ENCODE peak calls at places on chromosomes 2 and 18, in seven cellular contexts. J, A, S, Y, L, C and O are unnamed samples.
A peak's percentile ranks its signal among the peaks of the same experiment; 100 is the strongest.

GRCh38 chr2:187319441-187320108 is 128.5 kb downstream of the CALCRL start:
- DNase-seq in J (no peak), A (no peak), S (no peak), Y (no peak), L (no peak), C (no peak), O (no peak)

GRCh38 chr18:49015886-49016647 is 65.3 kb upstream of the SMAD7 start:
- DNase-seq in J (peak; percentile 62), A (no peak), S (peak; percentile 4), Y (no peak), L (no peak), C (no peak), O (peak; percentile 38)

GRCh38 chr18:59696311-59697235 is 650 bp downstream of the CCBE1 start:
- DNase-seq in J (no peak), A (no peak), S (peak; percentile 38), Y (no peak), L (no peak), C (peak; percentile 15), O (peak; percentile 88)

GRCh38 chr2:12803616-12804015 is 86.9 kb downstream of the TRIB2 start:
- DNase-seq in J (no peak), A (no peak), S (no peak), Y (no peak), L (no peak), C (no peak), O (no peak)

GRCh38 chr2:18834341-18834740 is 245.0 kb upstream of the NT5C1B start:
- DNase-seq in J (no peak), A (no peak), S (no peak), Y (no peak), L (no peak), C (no peak), O (no peak)

GRCh38 chr2:205590759-205591158 is 91.5 kb upstream of the NRP2 start:
- DNase-seq in J (no peak), A (no peak), S (no peak), Y (no peak), L (no peak), C (no peak), O (no peak)

GRCh38 chr2:83565231-83566025 is 893.7 kb downstream of the SUCLG1 start:
- DNase-seq in J (no peak), A (no peak), S (no peak), Y (no peak), L (no peak), C (no peak), O (no peak)

GRCh38 chr2:143435112-143435511 is 305.9 kb downstream of the ARHGAP15 start:
- DNase-seq in J (no peak), A (no peak), S (no peak), Y (no peak), L (no peak), C (no peak), O (no peak)

GRCh38 chr2:128305555-128306080 is 13.1 kb downstream of the HS6ST1 start:
- DNase-seq in J (peak; percentile 60), A (no peak), S (no peak), Y (no peak), L (no peak), C (no peak), O (no peak)

GRCh38 chr18:52907942-52908341 is 567.9 kb downstream of the DCC start:
- DNase-seq in J (no peak), A (no peak), S (no peak), Y (no peak), L (no peak), C (no peak), O (no peak)

GRCh38 chr2:85156141-85156540 is 22.9 kb downstream of the TCF7L1 start:
- DNase-seq in J (no peak), A (no peak), S (no peak), Y (no peak), L (no peak), C (no peak), O (no peak)

GRCh38 chr18:55886886-55887285 is 298.9 kb upstream of the TCF4 start:
- DNase-seq in J (no peak), A (no peak), S (no peak), Y (no peak), L (no peak), C (no peak), O (no peak)

GRCh38 chr18:56068030-56068671 is 480.2 kb upstream of the TCF4 start:
- DNase-seq in J (no peak), A (no peak), S (no peak), Y (no peak), L (no peak), C (no peak), O (no peak)

GRCh38 chr18:44708451-44709083 is 27.9 kb downstream of the SETBP1 start:
- DNase-seq in J (no peak), A (no peak), S (no peak), Y (no peak), L (no peak), C (no peak), O (no peak)

DNA sequence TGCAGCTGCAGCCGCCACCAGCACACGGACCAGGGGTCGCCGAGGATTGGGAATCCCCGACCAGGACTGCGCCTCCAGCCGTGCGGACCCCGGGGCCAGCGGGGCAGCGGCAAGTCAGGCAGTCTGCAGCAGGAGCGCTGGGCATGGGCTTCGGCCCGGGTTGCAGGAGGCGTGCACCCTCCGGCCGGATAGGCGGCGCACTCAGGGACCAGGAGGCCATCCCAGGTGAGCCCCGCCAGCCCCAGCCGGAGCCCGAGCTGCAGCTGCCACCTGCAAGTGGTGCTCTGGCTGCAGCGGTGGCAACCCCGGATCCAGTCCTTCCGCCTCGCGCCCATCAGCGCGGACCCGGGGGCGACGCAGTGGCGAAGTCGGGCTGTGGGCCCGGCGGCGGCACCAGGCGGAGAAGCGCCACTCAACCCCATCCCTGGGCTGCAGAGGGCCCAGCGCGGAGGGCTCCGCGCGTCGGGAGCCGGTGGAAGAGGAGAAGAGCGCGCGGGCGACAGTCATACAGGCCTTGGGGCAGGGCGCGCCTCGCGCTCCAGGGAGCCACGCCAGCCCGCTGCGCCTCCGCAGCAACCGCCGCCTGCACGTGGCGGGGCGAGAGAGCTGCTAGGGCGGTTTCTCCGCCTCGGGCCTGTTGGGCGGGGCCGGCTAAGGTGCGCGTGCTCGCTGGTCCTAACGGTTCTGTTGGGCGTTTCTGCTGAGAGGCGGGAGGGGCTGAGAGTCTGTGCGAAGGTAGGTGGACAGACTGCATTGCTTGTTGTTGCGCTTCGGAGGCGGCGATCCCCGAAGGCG is 73.9 kb downstream of the RPIA start:
- DNase-seq in J (peak; percentile 65), A (peak; percentile 32), S (peak; percentile 28), Y (peak; percentile 8), L (no peak), C (peak; percentile 67), O (peak; percentile 85)
- H3K4me3 ChIP-seq in J (no peak overlapping the region), A (peak overlapping the region; percentile 11), S (peak overlapping the region; percentile 38), Y (no peak overlapping the region), L (no peak overlapping the region), C (peak overlapping the region; percentile 37), O (peak overlapping the region; percentile 71)

GRCh38 chr2:101253013-101253712 is 477 bp downstream of the CNOT11 start:
- DNase-seq in J (peak; percentile 89), A (peak; percentile 76), S (peak; percentile 69), Y (peak; percentile 72), L (no peak), C (peak; percentile 27), O (peak; percentile 82)

GRCh38 chr2:101255501-101255900 is 2.8 kb downstream of the CNOT11 start:
- DNase-seq in J (no peak), A (no peak), S (no peak), Y (no peak), L (no peak), C (no peak), O (no peak)

GRCh38 chr2:101253713-101254085 is 1.0 kb downstream of the CNOT11 start:
- DNase-seq in J (no peak), A (no peak), S (no peak), Y (no peak), L (no peak), C (no peak), O (no peak)

GRCh38 chr2:101258804-101259203 is 6.1 kb downstream of the CNOT11 start:
- DNase-seq in J (no peak), A (no peak), S (no peak), Y (no peak), L (no peak), C (no peak), O (no peak)

DNA sequence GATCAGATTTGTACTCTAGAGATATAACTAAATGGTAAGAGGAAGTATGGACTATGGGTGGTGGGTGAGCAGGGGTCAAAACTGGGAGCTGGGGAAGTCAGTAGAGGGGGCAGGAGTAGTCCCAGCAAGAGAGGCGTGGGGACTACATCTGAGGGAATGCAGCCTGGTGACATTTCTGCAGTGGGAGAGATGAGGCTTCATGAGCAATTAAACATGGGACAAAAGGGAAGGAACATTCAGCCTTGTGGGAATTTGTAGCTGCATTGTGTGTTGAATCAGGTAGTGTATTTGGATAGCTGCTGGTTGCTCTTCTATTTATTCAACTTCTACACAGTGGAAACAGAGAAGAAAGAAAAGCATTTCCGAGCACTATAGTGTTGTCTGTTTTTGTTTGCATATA is 3.6 kb downstream of the CNOT11 start:
- DNase-seq in J (no peak), A (no peak), S (no peak), Y (no peak), L (no peak), C (no peak), O (no peak)
- H3K27ac ChIP-seq in J (no peak overlapping the region), A (no peak overlapping the region), S (no peak overlapping the region), Y (no peak overlapping the region), L (peak overlapping the region; percentile 32), C (no peak overlapping the region), O (no peak overlapping the region)

DNA sequence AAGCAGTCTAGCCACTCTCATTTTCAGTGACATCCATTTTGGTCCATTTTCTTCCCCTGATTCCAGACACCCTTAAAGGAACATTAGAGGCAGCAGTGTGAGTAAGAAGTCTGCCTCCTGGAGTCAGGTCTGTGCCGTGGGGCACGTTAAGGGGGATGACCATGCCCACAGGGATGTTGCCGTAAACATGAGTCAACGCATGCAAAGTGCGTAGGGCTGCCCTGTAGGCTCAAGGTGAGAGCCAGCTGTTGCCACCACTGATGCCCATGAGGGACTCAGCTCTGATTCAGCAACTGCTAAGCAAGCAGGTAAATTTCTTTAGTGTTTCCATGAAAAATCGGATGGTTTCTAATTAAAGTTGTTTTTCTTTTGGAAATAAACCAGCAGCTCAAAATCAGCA is 61.4 kb upstream of the TFCP2L1 start:
- DNase-seq in J (no peak), A (no peak), S (no peak), Y (no peak), L (no peak), C (no peak), O (no peak)
- TF ChIP-seq CTCF in J (no peak), A (no peak), S (no peak), Y (no peak), L (no peak), C (no peak), O (no peak)

DNA sequence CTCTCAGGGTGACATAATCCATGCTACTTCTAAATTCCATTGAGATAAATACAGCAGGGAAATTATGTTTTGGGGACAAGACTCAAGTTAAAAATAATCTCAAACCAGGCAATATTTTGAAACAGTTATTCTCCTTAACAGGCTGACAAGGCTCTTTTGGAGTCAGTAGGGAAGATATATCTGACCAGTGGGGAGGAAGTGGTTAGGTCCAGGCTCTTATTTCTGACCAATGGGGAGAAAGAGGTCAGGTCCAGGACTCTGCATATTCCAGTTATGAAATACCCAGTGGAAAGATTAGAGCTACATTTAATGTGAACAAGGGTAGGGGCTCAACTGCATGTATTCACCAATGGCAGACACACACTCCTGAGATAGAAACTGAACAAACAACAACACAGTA is 97.1 kb downstream of the DOCK10 start:
- DNase-seq in J (no peak), A (no peak), S (no peak), Y (no peak), L (no peak), C (no peak), O (no peak)
- H3K4me3 ChIP-seq in J (peak overlapping the region; percentile 34), A (peak overlapping the region; percentile 38), S (no peak overlapping the region), Y (no peak overlapping the region), L (no peak overlapping the region), C (no peak overlapping the region), O (no peak overlapping the region)